ENCODE peak calls at places on chromosome 4, in eight cellular contexts. Q is uterus, M is prostate gland, K is Peyer's patch, U is HCT116, H is gastrocnemius medialis, L is body of pancreas, C is testis. N is an unnamed sample.

GRCh38 chr4:75308049-75308448 is 206.2 kb downstream of the RCHY1 start:
- DNase-seq in Q (no peak), M (no peak), K (no peak), U (no peak), H (no peak), L (no peak), C (no peak), N (no peak)

GRCh38 chr4:2377241-2377640 is 41.2 kb downstream of the ZFYVE28 start:
- DNase-seq in Q (no peak), M (no peak), K (no peak), U (no peak), H (no peak), L (no peak), C (no peak), N (no peak)

GRCh38 chr4:1463088-1463926 is 57.1 kb upstream of the NKX1-1 start:
- DNase-seq in Q (no peak), M (no peak), K (peak; percentile 39), U (no peak), H (no peak), L (no peak), C (peak; percentile 67), N (no peak)

GRCh38 chr4:47612116-47613023 is 127.3 kb downstream of the ATP10D start:
- DNase-seq in Q (no peak), M (no peak), K (no peak), U (no peak), H (no peak), L (no peak), C (no peak), N (no peak)

GRCh38 chr4:4640692-4641091 is 98.8 kb upstream of the STX18 start:
- DNase-seq in Q (no peak), M (no peak), K (no peak), U (no peak), H (no peak), L (no peak), C (no peak), N (no peak)

GRCh38 chr4:94757192-94758140 is at the start of gene BMPR1B:
- DNase-seq in Q (peak; percentile 14), M (peak; percentile 14), K (no peak), U (no peak), H (no peak), L (peak; percentile 34), C (peak; percentile 46), N (no peak)

GRCh38 chr4:145619639-145619996 is 433 bp downstream of the MMAA start:
- DNase-seq in Q (peak; percentile 38), M (peak; percentile 45), K (peak; percentile 76), U (peak; percentile 28), H (peak; percentile 51), L (peak; percentile 88), C (peak; percentile 68), N (peak; percentile 34)

GRCh38 chr4:16206848-16207247 is 19.4 kb downstream of the TAPT1 start:
- DNase-seq in Q (no peak), M (no peak), K (no peak), U (no peak), H (no peak), L (no peak), C (no peak), N (no peak)

GRCh38 chr4:150314031-150314430 is 235.8 kb downstream of the DCLK2 start:
- DNase-seq in Q (no peak), M (no peak), K (no peak), U (no peak), H (no peak), L (no peak), C (no peak), N (no peak)

GRCh38 chr4:8473198-8473919 is 32.8 kb downstream of the TRMT44 start:
- DNase-seq in Q (peak; percentile 38), M (no peak), K (no peak), U (no peak), H (no peak), L (no peak), C (no peak), N (no peak)

GRCh38 chr4:46179356-46179755 is 55.5 kb upstream of the GABRG1 start:
- DNase-seq in Q (no peak), M (no peak), K (no peak), U (no peak), H (no peak), L (no peak), C (no peak), N (no peak)

GRCh38 chr4:118904935-118905334 is 16.3 kb downstream of the SYNPO2 start:
- DNase-seq in Q (no peak), M (no peak), K (no peak), U (no peak), H (no peak), L (peak; percentile 30), C (no peak), N (peak; percentile 40)

GRCh38 chr4:13294961-13295605 is 189.1 kb downstream of the RAB28 start:
- DNase-seq in Q (no peak), M (no peak), K (no peak), U (no peak), H (no peak), L (no peak), C (no peak), N (no peak)

GRCh38 chr4:10006604-10007435 is 14.5 kb downstream of the SLC2A9 start:
- DNase-seq in Q (peak; percentile 38), M (peak; percentile 52), K (peak; percentile 82), U (peak; percentile 77), H (peak; percentile 33), L (peak; percentile 70), C (no peak), N (no peak)

GRCh38 chr4:22515888-22516541 is at the start of gene ADGRA3:
- DNase-seq in Q (peak; percentile 71), M (peak; percentile 69), K (peak; percentile 88), U (no peak), H (peak; percentile 79), L (peak; percentile 86), C (peak; percentile 77), N (peak; percentile 88)

GRCh38 chr4:3312362-3312761 is 19.5 kb downstream of the RGS12 start:
- DNase-seq in Q (no peak), M (no peak), K (no peak), U (no peak), H (no peak), L (no peak), C (no peak), N (no peak)

GRCh38 chr4:37243061-37243460 is 1.5 kb upstream of the NWD2 start:
- DNase-seq in Q (no peak), M (no peak), K (no peak), U (no peak), H (no peak), L (no peak), C (peak; percentile 38), N (no peak)

GRCh38 chr4:89753601-89754066 is 83.3 kb downstream of the SNCA start:
- DNase-seq in Q (no peak), M (peak; percentile 17), K (no peak), U (peak; percentile 55), H (no peak), L (no peak), C (no peak), N (no peak)

GRCh38 chr4:74217365-74217764 is 59.4 kb downstream of the MTHFD2L start:
- DNase-seq in Q (no peak), M (no peak), K (no peak), U (no peak), H (no peak), L (no peak), C (no peak), N (no peak)

GRCh38 chr4:13384055-13384454 is 100.1 kb downstream of the RAB28 start:
- DNase-seq in Q (no peak), M (no peak), K (no peak), U (no peak), H (no peak), L (no peak), C (no peak), N (peak; percentile 58)

GRCh38 chr4:72971572-72971971 is 97.9 kb downstream of the COX18 start:
- DNase-seq in Q (no peak), M (no peak), K (no peak), U (no peak), H (no peak), L (no peak), C (no peak), N (no peak)

GRCh38 chr4:139082750-139083532 is 67.4 kb downstream of the NOCT start:
- DNase-seq in Q (peak; percentile 95), M (peak; percentile 97), K (peak; percentile 95), U (peak; percentile 96), H (peak; percentile 98), L (peak; percentile 96), C (peak; percentile 99), N (peak; percentile 95)
- TF ChIP-seq POLR2A in Q (peak; percentile 46), M (peak; percentile 49), K (no peak), U (peak; percentile 49), H (peak; percentile 70), L (peak; percentile 50), C (no peak), N (peak; percentile 47)

GRCh38 chr4:26360864-26361263 is 40.0 kb downstream of the RBPJ start:
- DNase-seq in Q (no peak), M (no peak), K (no peak), U (no peak), H (no peak), L (no peak), C (no peak), N (no peak)

GRCh38 chr4:26360273-26360672 is 39.5 kb downstream of the RBPJ start:
- DNase-seq in Q (no peak), M (no peak), K (no peak), U (no peak), H (no peak), L (no peak), C (no peak), N (no peak)

GRCh38 chr4:26362745-26363439 is 42.1 kb downstream of the RBPJ start:
- DNase-seq in Q (no peak), M (no peak), K (no peak), U (no peak), H (no peak), L (no peak), C (no peak), N (no peak)

GRCh38 chr4:26365537-26366150 is 44.8 kb downstream of the RBPJ start:
- DNase-seq in Q (no peak), M (no peak), K (no peak), U (no peak), H (no peak), L (no peak), C (no peak), N (no peak)

GRCh38 chr4:26361287-26361686 is 40.5 kb downstream of the RBPJ start:
- DNase-seq in Q (no peak), M (no peak), K (no peak), U (no peak), H (no peak), L (no peak), C (no peak), N (no peak)
- H3K27ac ChIP-seq in Q (peak overlapping the region; percentile 39), M (no peak overlapping the region), K (no peak overlapping the region), U (no peak overlapping the region), H (no peak overlapping the region), L (no peak overlapping the region), C (no peak overlapping the region), N (no peak overlapping the region)

GRCh38 chr4:51906167-51906647 is 63.3 kb downstream of the DCUN1D4 start:
- DNase-seq in Q (no peak), M (no peak), K (no peak), U (no peak), H (no peak), L (no peak), C (no peak), N (no peak)
- TF ChIP-seq POLR2A in Q (no peak), M (no peak), K (no peak), U (no peak), H (no peak), L (no peak), C (no peak), N (no peak)

GRCh38 chr4:184102927-184103326 is 114.7 kb downstream of the ENPP6 start:
- DNase-seq in Q (no peak), M (no peak), K (no peak), U (no peak), H (no peak), L (peak; percentile 89), C (no peak), N (no peak)
- H3K27ac ChIP-seq in Q (no peak overlapping the region), M (no peak overlapping the region), K (no peak overlapping the region), U (no peak overlapping the region), H (no peak overlapping the region), L (peak overlapping the region; percentile 82), C (peak overlapping the region; percentile 47), N (no peak overlapping the region)